ENCODE peak calls at places on chromosomes 6 and 20, in six cellular contexts. G, B, H, A, K and E are unnamed samples. For H3K4me1, the result is how much of the 10 kb centered on the place peaks cover.

GRCh38 chr6:159008656-159009288 is 8.8 kb upstream of the RSPH3 start:
- DNase-seq in G (no peak), H (no peak), K (no peak), B (peak), A (no peak), E (peak)

GRCh38 chr6:107132330-107132954 is 17.1 kb upstream of the BEND3 start:
- DNase-seq in H (no peak), A (peak), K (peak), G (no peak), B (peak), E (peak)

GRCh38 chr6:30759575-30760239 is 15.4 kb upstream of the IER3 start:
- DNase-seq in A (no peak), K (no peak), B (no peak), H (no peak), G (no peak), E (peak)

GRCh38 chr6:38713812-38714211 is 1.3 kb upstream of the DNAH8 start:
- DNase-seq in B (peak), H (no peak), A (no peak), G (peak), K (no peak), E (no peak)

GRCh38 chr6:136526937-136527336 is 23.3 kb downstream of the MAP7 start:
- DNase-seq in A (no peak), K (no peak), B (no peak), H (no peak), G (no peak), E (no peak)

GRCh38 chr20:25316506-25317190 is 68.8 kb downstream of the PYGB start:
- DNase-seq in K (peak), A (no peak), G (no peak), H (peak), B (no peak), E (no peak)

GRCh38 chr20:37727247-37727956 is 33.6 kb downstream of the CTNNBL1 start:
- DNase-seq in B (no peak), K (no peak), H (no peak), G (no peak), A (no peak), E (peak)

GRCh38 chr20:32191873-32192272 is 15.7 kb downstream of the PLAGL2 start:
- DNase-seq in B (no peak), K (no peak), H (no peak), A (no peak), G (no peak), E (no peak)

GRCh38 chr6:99189823-99190721 is 159.4 kb downstream of the FAXC start:
- DNase-seq in B (peak), A (no peak), H (no peak), G (no peak), K (no peak), E (no peak)

GRCh38 chr6:34239240-34239825 is 2.7 kb downstream of the HMGA1 start:
- DNase-seq in B (no peak), K (peak), H (peak), G (peak), A (no peak), E (no peak)

GRCh38 chr6:34237316-34237721 is 646 bp downstream of the HMGA1 start:
- DNase-seq in B (peak), H (no peak), G (peak), K (no peak), A (no peak), E (peak)

GRCh38 chr6:34237722-34238506 is 1.2 kb downstream of the HMGA1 start:
- DNase-seq in A (no peak), G (peak), B (peak), H (peak), K (peak), E (peak)

GRCh38 chr6:34239893-34240292 is 3.2 kb downstream of the HMGA1 start:
- DNase-seq in H (peak), G (no peak), K (peak), B (no peak), A (no peak), E (no peak)

DNA sequence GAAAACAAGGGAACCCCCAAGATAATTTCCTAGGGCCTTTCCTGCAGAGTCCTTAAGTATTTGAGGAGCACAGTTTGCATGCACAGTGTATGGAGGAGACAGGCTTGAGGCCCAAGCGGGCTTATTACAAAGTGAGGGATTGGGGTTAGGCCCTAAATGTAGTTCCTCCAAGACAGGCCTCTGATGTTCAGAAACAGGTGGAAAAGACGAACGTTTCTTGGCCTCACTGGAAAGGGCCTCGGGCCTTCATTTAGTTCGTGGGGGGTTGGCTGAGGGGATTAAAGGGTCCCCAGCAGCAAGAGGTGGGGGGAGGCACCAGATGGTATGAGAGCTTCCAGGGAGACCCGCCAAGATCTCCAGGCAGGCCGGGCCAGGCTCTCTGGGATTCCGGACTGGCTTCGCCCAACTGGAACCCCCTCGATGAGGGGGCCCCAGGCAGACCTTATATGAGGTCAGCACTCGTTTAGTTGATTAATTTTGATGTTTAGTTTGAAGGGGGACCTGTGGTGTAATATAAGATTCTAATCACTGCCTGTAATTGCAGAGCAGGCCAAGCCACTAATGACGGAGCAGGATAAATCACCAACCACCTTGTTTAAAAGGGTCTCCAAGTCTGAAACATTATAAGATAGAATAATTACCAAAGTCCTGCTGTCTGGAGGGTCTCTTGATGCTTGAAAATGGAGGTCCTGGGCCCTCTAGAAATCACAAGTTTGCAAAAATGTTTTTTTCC is 2.0 kb downstream of the HMGA1 start:
- DNase-seq in H (peak), G (peak), A (no peak), K (peak), B (no peak), E (no peak)
- H3K4me1 ChIP-seq in H (under half), G (under half), A (under half), K (under half), B (under half), E (under half)

DNA sequence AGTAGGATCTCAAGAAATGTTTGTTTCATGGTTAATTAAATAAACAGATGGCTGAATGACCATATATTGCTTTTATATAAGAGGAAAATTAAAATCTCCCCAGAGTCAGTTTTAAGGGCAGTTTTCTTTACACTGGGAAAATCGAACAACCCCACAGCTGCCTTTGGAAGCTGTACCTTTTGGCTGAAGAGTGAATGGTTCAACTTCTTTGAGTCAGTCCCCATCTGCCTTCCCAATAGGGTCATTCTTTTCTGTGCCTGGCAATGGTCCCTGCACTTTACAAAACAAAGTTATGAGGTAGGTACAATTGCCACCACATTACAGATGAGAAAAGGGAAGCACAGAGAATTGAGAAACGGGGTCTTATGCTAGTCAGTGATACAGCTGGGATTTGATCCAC is 39.5 kb downstream of the TSHZ2 start:
- DNase-seq in B (no peak), A (no peak), G (no peak), H (no peak), K (no peak), E (no peak)
- H3K4me1 ChIP-seq in B (under half), A (under half), G (under half), H (under half), K (under half), E (under half)

DNA sequence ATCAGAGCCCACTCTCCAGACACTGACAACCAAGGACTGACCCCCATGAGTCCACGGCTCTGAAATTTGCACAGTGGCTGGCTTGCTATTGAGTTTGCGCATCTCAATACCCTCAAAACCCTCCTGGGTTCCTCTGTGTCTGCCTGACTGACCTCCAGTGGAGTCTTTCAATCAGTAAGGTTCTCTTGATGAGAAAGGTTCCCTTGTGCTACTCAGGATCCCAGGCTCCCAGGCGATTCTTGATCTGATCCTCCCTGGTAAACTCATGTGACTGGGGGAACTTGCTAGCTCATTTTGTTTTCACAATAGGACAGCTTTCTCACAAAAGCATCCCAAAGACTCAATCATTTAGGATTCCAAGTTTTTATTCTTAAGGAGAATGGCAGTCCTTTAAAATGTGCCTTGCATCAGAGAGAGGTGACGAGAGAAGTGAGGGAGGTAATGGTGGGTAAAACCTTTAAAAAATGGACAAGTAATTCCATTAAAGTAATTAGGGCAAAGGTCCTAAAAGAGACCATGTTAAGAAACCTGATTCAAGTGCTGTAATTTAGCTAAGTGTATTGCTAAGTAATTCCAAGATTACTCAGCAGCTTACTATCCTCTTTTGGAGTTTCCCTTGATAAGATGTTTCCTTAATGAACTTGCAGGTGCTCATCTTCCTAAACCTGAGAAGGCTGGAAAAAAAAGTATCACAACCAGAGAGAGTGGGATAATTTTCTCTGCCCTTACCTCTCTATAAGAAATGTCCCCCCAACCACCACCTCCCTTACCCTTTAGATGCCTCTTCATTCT is 304.7 kb upstream of the SGK1 start:
- DNase-seq in H (no peak), A (no peak), B (no peak), K (no peak), G (no peak), E (no peak)
- H3K4me1 ChIP-seq in H (under half), A (half or more), B (under half), K (under half), G (under half), E (under half)

DNA sequence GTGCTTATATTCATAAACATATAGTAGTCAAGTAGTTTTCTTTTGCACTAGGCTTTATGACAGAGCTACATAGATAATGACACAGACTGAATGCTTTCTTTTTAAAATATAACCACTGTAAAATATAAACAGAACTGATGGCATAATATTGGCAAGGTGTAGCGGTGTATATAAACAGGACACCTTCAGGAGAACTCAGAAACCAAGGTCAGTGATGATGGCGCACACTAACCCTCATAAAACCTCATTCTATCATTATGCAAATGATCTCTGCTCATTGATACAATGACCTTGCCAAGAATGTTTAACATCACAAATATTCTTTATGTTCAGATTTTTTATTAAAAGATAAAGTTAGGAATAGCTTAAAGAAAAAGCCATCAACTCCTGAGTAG is 48.5 kb upstream of the DST start:
- DNase-seq in B (no peak), A (no peak), G (peak), K (no peak), H (no peak), E (no peak)
- H3K4me1 ChIP-seq in B (under half), A (under half), G (under half), K (under half), H (under half), E (half or more)

GRCh38 chr6:36600564-36601146 is 6.5 kb downstream of the SRSF3 start:
- DNase-seq in H (no peak), B (no peak), A (no peak), G (no peak), K (no peak), E (no peak)
- H3K4me1 ChIP-seq in H (half or more), B (half or more), A (half or more), G (under half), K (under half), E (under half)

DNA sequence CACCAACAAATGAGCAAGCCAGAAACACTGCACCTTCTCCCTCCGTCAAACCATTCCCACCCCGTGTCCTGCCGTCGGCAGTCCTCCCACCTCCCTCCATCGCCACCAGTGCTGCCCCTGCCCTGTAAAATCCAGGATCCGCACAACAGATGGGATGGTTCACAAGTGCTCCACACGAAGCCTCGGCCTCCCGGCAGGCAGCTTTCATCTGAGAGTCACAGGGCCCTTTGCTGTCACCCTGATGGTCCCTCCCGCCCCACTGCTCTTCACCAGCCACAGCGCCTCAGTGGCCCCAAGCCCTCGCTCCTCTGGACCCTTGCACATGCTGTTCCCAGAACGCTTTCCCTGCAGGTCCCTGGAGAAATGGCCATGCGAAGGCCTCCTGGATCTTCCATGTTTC is 12.1 kb downstream of the SLC4A11 start:
- DNase-seq in G (no peak), H (no peak), B (no peak), A (no peak), K (no peak), E (no peak)
- H3K4me1 ChIP-seq in G (under half), H (under half), B (under half), A (under half), K (under half), E (under half)

DNA sequence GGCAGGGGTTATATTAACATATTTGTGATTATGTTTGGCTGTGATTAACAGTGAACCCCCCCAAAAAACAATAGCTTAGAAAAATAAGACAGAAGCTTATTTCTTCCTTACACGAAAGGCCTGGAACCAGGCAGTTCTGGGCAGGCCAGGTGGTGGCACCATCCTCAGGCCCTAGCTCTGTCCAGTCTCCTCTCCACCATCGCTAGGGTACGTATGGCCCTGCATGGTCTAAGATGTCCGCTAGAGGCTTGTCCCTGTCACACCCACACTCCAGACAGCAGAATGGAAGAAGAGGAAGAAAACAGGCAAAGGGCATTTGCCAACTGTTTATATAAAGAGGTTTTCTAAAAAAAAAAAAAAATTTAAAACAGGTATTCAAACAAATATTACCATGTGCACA is 6.6 kb downstream of the TGM3 start:
- DNase-seq in B (no peak), K (no peak), A (no peak), G (no peak), H (no peak), E (no peak)
- H3K4me1 ChIP-seq in B (under half), K (under half), A (under half), G (under half), H (under half), E (under half)